ENCODE peak calls at places on chromosomes 5 and 9, in six cellular contexts. C, X, O, B, U and J are unnamed samples.
A peak's percentile ranks its signal among the peaks of the same experiment; 100 is the strongest.

GRCh38 chr9:37747271-37747753 is 6.3 kb upstream of the TRMT10B start:
- DNase-seq in U (peak; percentile 89), O (no peak), C (peak; percentile 61), B (peak; percentile 35), X (peak; percentile 70), J (peak; percentile 32)

GRCh38 chr5:134949335-134949734 is 18.4 kb upstream of the CATSPER3 start:
- DNase-seq in C (no peak), U (no peak), X (no peak), O (no peak), B (no peak), J (no peak)

GRCh38 chr5:91225848-91226686 is 157.1 kb downstream of the ARRDC3 start:
- DNase-seq in C (peak; percentile 61), X (peak; percentile 35), O (no peak), U (no peak), B (no peak), J (peak; percentile 20)

GRCh38 chr5:43019615-43020293 is 20.4 kb downstream of the ANXA2R start:
- DNase-seq in O (no peak), C (peak; percentile 83), X (peak; percentile 71), U (peak; percentile 47), B (peak; percentile 71), J (no peak)

GRCh38 chr9:35605336-35606137 is 475 bp downstream of the TESK1 start:
- DNase-seq in U (peak; percentile 88), B (no peak), O (no peak), C (no peak), X (peak; percentile 45), J (no peak)

GRCh38 chr9:18421391-18421790 is 52.6 kb upstream of the ADAMTSL1 start:
- DNase-seq in O (no peak), B (no peak), U (no peak), X (peak; percentile 17), C (no peak), J (no peak)

GRCh38 chr9:104836235-104836634 is 72.3 kb downstream of the NIPSNAP3B start:
- DNase-seq in U (peak; percentile 56), O (no peak), X (peak; percentile 79), C (no peak), B (no peak), J (no peak)

GRCh38 chr9:128288273-128289004 is 12.4 kb downstream of the SWI5 start:
- DNase-seq in X (no peak), B (no peak), C (no peak), O (no peak), U (no peak), J (no peak)

GRCh38 chr9:89450213-89450612 is 47.7 kb downstream of the SEMA4D start:
- DNase-seq in C (no peak), X (no peak), U (no peak), O (no peak), B (no peak), J (no peak)

GRCh38 chr9:99485461-99485860 is 263.4 kb downstream of the SEC61B start:
- DNase-seq in B (no peak), C (no peak), U (no peak), O (no peak), X (no peak), J (no peak)

GRCh38 chr9:93674580-93675335 is 98.4 kb downstream of the PHF2 start:
- DNase-seq in O (peak; percentile 8), U (peak; percentile 9), B (peak; percentile 2), C (peak; percentile 9), X (no peak), J (peak; percentile 6)

GRCh38 chr5:177980776-177981175 is 15.3 kb downstream of the PROP1 start:
- DNase-seq in X (peak; percentile 35), U (no peak), O (no peak), C (no peak), B (no peak), J (no peak)

GRCh38 chr9:134698587-134699342 is 57.2 kb downstream of the COL5A1 start:
- DNase-seq in C (peak; percentile 74), X (peak; percentile 84), B (peak; percentile 66), O (peak; percentile 67), U (peak; percentile 91), J (peak; percentile 77)

GRCh38 chr5:61151893-61152292 is 10.4 kb downstream of the SMIM15 start:
- DNase-seq in B (no peak), X (no peak), C (no peak), U (no peak), O (no peak), J (no peak)

GRCh38 chr9:33196736-33197135 is 29.6 kb upstream of the B4GALT1 start:
- DNase-seq in X (no peak), O (no peak), U (no peak), B (no peak), C (no peak), J (no peak)

GRCh38 chr5:60482301-60482700 is 217.7 kb downstream of the DEPDC1B start:
- DNase-seq in C (no peak), U (no peak), X (no peak), O (no peak), B (no peak), J (no peak)

GRCh38 chr5:64971538-64971937 is 202.8 kb downstream of the CWC27 start:
- DNase-seq in X (no peak), O (no peak), C (no peak), U (no peak), B (no peak), J (no peak)

GRCh38 chr9:124299519-124300090 is 41.9 kb downstream of the NEK6 start:
- DNase-seq in U (no peak), B (no peak), C (no peak), O (no peak), X (no peak), J (no peak)

GRCh38 chr5:55037046-55037771 is 13.2 kb downstream of the GZMK start:
- DNase-seq in C (no peak), U (no peak), O (no peak), B (no peak), X (peak; percentile 18), J (no peak)

GRCh38 chr9:127489471-127490115 is 38.3 kb downstream of the LRSAM1 start:
- DNase-seq in C (no peak), B (no peak), U (peak; percentile 71), O (no peak), X (peak; percentile 60), J (no peak)

DNA sequence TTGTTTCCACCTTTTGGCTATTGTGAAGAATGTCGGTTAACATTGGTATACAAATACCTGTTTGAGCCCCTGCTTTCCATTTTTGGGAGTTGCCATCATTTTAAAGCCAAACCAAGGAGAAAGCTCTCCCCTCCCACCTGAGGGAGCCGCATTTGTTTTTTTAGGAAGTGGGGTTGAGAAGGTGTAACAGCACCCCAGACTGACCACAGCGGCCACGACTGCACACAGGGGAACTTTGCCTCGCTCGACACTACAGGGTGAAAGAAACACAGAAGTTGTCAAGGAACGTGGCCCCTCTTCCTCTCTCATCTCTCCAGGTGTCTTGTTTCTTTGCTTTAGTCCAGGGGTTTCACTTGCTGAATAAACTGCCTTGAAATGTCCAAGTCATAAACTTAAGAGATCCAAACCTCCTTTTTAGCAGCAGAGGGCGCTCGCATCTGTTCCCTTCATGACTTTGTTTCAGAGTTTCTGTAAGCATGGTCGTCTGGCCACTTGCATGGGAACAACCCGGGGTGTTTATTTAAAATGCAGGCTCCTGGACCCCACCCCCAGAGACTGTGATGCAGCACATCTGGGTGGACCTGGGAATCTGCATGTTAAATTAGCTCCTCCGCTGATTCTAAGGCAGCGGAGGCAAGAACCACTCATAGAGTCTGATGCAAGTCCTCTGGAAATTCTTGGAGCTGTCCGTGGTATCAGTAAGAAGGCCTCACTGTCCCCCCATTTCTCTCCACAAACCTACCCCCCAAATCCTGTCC is 2.1 kb upstream of the TTLL11 start:
- DNase-seq in X (peak; percentile 71), B (peak; percentile 54), O (no peak), C (no peak), U (peak; percentile 56), J (peak; percentile 34)
- TF ChIP-seq CTCF in X (peak; percentile 80), B (peak; percentile 36), O (peak; percentile 70), C (peak; percentile 58), U (peak; percentile 71), J (peak; percentile 77)

DNA sequence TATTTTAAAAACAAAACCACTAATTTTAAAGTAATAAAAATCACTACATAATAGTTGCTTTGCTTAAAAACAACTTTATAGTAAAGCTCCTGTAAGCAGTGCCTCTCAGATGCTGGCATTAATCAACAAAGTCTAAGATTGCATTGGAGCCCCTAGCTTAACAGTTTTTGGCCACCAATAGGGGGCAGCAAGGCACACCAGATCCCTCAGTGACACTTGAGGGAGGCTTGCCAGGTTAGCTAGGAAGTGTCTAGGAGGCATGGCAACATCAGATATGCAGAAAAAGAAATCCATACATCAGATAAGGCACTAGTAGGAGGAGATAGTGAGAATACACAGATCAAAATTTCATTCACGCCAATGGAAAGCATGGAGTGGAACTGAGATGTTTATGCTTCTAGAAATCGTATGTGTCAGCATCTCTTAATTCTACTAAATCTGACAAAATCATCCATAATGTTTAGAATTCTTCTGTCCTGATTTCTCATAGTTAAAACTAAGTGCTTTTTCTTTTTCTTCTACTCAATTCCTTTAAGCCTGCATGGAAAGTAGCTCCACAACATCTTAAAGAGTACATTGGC is 73.6 kb upstream of the PAM start:
- DNase-seq in X (peak; percentile 79), B (peak; percentile 69), C (peak; percentile 65), O (peak; percentile 32), U (peak; percentile 70), J (peak; percentile 22)
- TF ChIP-seq CTCF in X (peak; percentile 88), B (peak; percentile 46), C (peak; percentile 63), O (peak; percentile 85), U (peak; percentile 88), J (peak; percentile 90)

GRCh38 chr5:97297063-97297715 is 114.1 kb upstream of the RIOK2 start:
- DNase-seq in B (no peak), X (peak; percentile 36), U (peak; percentile 32), C (peak; percentile 67), O (no peak), J (peak; percentile 25)
- TF ChIP-seq CTCF in B (no peak), X (peak; percentile 10), U (peak; percentile 54), C (peak; percentile 66), O (peak; percentile 29), J (peak; percentile 74)

DNA sequence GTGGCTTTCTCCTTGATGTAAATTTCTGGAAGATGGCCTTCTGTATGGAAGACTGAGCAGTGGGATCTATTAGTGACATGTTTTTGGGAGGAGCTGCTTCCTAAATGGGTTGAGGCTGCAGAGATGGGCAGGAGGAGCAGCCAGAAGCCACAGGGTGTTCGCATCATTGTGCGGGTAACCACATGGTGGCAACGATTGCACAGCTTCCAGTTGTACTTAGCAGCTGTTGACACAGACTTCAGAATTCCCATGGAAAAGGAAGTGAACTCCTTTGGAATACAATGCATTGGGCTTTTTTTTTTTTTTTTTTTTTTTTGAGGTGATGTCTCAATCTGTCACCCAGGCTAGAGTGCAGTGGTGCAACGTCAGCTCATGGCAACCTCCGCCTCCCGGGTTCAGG is 297.3 kb downstream of the NR3C1 start:
- DNase-seq in B (peak; percentile 51), O (no peak), C (peak; percentile 67), X (peak; percentile 52), U (peak; percentile 45), J (no peak)
- TF ChIP-seq CTCF in B (no peak), O (peak; percentile 46), C (no peak), X (peak; percentile 27), U (peak; percentile 57), J (peak; percentile 21)